ENCODE peak calls at places on chromosomes 12 and 14, in four cellular contexts. Z is HepG2, Q is GM12878, Y is H1. C is an unnamed sample.

GRCh38 chr14:98290596-98290995 is 981.4 kb downstream of the BCL11B start:
- DNase-seq in Y (no peak), Z (no peak), Q (no peak), C (no peak)

GRCh38 chr12:113712481-113712880 is 240.8 kb upstream of the LHX5 start:
- DNase-seq in Q (no peak), Z (no peak), Y (no peak), C (no peak)

GRCh38 chr12:24201258-24201970 is 251.9 kb upstream of the SOX5 start:
- DNase-seq in Q (peak; percentile 32), Z (no peak), Y (no peak), C (no peak)

GRCh38 chr14:99159341-99160340 is 112.4 kb downstream of the BCL11B start:
- DNase-seq in Z (no peak), Q (no peak), Y (peak; percentile 43), C (no peak)

GRCh38 chr14:70888681-70889175 is 18.5 kb upstream of the PCNX1 start:
- DNase-seq in Y (no peak), Q (no peak), Z (no peak), C (no peak)

GRCh38 chr14:46999661-47000060 is 348.1 kb upstream of the RPL10L start:
- DNase-seq in Q (no peak), Z (no peak), Y (no peak), C (no peak)

GRCh38 chr14:22131749-22132476 is 457.1 kb downstream of the DAD1 start:
- DNase-seq in Q (no peak), Y (peak; percentile 78), Z (peak; percentile 32), C (peak; percentile 13)

GRCh38 chr12:115710104-115710564 is 567.4 kb downstream of the MED13L start:
- DNase-seq in Y (no peak), Q (no peak), Z (no peak), C (no peak)

GRCh38 chr12:321606-322326 is 59.1 kb upstream of the SLC6A13 start:
- DNase-seq in Q (no peak), Y (no peak), Z (peak; percentile 30), C (no peak)

GRCh38 chr12:86801439-86801838 is 545.2 kb upstream of the MGAT4C start:
- DNase-seq in Q (no peak), Y (no peak), Z (no peak), C (no peak)

DNA sequence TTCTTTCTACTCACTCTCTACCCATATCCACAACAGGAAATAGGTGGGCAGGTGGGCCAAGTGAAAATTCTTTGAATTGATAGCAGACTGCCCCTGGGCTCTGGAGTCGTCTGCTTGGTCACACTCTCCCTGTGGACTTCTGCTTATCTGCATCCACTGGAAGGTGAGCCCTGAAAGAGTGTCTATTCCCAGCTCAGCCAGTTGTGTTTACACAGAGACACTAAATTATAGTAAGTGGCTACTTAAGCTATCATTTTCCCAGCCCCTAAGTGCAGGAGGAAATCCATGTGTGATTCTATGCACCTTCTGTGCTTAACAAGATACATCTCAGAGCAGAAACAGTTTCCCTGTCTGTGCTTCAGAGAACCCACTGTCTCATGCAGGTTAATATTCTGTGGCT is 338.4 kb downstream of the FUT8 start:
- DNase-seq in Z (no peak), Y (no peak), Q (no peak), C (no peak)
- TF ChIP-seq SUZ12 in Z (no peak), Y (no peak), Q (no peak), C (no peak)

DNA sequence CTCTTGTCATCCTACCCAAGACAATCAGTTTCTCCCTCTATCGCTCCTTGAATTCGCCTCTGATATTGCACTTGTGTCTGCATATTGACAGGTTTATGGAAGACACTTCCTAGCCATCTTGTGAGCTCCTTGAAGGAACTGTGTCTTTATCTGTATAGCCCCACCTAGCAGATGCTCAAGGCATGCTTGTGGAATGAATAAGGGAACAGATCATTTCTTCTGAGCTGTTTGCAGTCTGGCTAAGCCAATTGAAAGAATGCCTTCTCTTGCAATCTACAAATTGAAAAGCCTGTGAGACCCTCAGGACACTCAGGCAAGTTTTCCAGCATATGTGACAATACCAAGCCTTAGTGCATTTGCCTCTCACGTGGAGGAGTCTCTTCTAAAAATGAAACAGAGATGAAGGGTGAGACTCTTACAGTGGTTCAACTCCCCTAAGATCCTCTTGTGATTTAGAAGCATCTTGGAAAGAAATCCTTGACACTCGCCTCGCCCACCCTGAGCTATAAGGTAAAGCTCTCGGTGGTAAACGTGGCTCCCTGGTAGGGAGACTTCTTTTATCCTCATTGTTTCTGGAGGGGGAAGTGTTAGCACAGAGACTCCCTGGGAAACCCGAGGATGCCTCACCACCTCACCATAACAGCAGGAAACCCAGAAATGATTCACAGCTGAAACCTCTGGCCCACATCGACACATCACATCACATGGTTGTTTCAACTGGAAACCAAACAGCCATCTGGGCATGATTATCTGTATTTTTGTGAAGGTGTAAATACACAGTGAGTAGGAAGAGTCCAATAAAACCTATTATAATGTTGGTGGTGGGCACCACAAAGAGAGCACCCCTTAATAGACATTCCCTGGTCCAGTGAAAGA is 112.3 kb upstream of the BCL2L14 start:
- DNase-seq in Q (no peak), Y (peak; percentile 37), Z (peak; percentile 8), C (no peak)
- TF ChIP-seq ZNF274 in Q (no peak), Y (no peak), Z (no peak), C (no peak)

GRCh38 chr12:48080285-48080684 is 25.6 kb downstream of the SENP1 start:
- DNase-seq in Y (no peak), Q (no peak), Z (no peak), C (no peak)

GRCh38 chr12:48077111-48077510 is 28.8 kb downstream of the SENP1 start:
- DNase-seq in Y (no peak), Z (no peak), Q (no peak), C (no peak)

GRCh38 chr12:48084066-48084465 is 21.8 kb downstream of the SENP1 start:
- DNase-seq in Y (no peak), Q (no peak), Z (no peak), C (no peak)

GRCh38 chr12:48078901-48079300 is 27.0 kb downstream of the SENP1 start:
- DNase-seq in Y (no peak), Q (no peak), Z (no peak), C (no peak)

GRCh38 chr12:48080821-48081220 is 25.1 kb downstream of the SENP1 start:
- DNase-seq in Q (no peak), Y (no peak), Z (no peak), C (no peak)
- TF ChIP-seq SUZ12 in Q (no peak), Y (no peak), Z (no peak), C (no peak)

GRCh38 chr12:123388948-123389559 is 5.1 kb downstream of the KMT5A start:
- DNase-seq in Q (no peak), Y (no peak), Z (no peak), C (no peak)
- TF ChIP-seq ZNF274 in Q (no peak), Y (no peak), Z (no peak), C (no peak)

GRCh38 chr12:91818236-91819131 is 327.2 kb downstream of the BTG1 start:
- DNase-seq in Y (no peak), Q (no peak), Z (no peak), C (no peak)
- TF ChIP-seq SUZ12 in Y (no peak), Q (no peak), Z (no peak), C (no peak)

DNA sequence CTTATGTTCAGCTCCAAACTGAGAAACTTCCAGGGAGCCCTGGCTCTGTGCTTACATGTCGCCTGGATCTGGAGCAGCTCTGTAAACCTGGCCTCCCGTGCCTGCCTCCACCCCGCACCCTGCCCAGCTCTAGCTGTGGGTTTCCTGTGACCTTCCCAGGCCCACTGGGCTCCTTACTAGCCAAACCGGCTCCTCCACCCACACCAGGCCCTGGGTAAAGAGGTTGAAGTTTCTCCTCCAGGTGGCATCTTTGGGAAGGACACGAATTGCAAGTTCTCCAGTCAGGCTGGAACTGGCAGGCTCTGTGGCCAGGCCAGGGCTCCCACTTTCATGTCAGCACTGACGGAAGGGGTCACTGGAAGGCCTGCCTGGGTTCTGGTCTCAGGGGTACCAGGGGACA is 60.9 kb upstream of the ZFP36L1 start:
- DNase-seq in Y (peak; percentile 44), Q (no peak), Z (no peak), C (no peak)
- TF ChIP-seq ZNF274 in Y (no peak), Q (no peak), Z (no peak), C (no peak)

DNA sequence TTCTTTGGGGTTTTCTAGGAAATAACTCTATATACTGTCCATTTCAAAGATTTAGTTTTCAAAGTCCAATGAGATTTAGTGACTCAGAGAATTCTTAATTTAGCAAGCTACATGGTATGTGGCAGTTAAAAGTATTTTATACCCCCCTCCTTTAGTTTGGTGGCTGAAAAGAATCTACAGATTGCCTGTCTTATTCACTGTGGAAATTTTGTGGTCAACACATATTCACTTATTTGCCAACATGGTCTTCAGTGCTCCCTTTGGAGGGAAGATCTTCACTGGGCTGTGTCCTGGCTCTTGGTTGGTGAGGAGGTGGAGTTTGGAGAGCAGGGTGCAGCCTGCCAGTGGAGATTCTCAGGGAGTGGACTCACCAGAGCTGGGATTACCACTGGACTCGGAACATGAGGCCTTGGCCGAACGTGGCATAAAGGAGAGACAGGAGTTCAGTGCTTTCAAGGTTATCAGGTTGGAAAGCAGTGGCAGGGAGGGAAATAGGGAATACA is 39.8 kb downstream of the SAMD4A start:
- DNase-seq in Z (no peak), Y (no peak), Q (no peak), C (no peak)
- TF ChIP-seq SUZ12 in Z (no peak), Y (no peak), Q (no peak), C (no peak)

GRCh38 chr14:51139221-51139681 is 44.3 kb upstream of the TRIM9 start:
- DNase-seq in Y (no peak), Z (no peak), Q (no peak), C (no peak)
- TF ChIP-seq ZNF274 in Y (no peak), Z (no peak), Q (no peak), C (no peak)